ENCODE peak calls at places on chromosomes 16 and 17, in four cellular contexts. V is stomach, H is lower lobe of right lung, B is astrocyte. M is an unnamed sample. For H3K4me1 and H3K9me3, the result is how much of the 10 kb centered on the place peaks cover.

GRCh38 chr17:2034806-2035548 is 5.0 kb downstream of the DPH1 start:
- DNase-seq in V (no peak), H (no peak), B (peak), M (no peak)

GRCh38 chr17:4558311-4558972 is 1.9 kb downstream of the GGT6 start:
- DNase-seq in V (no peak), H (peak), B (no peak), M (no peak)

GRCh38 chr16:89013111-89013510 is 36.1 kb upstream of the CBFA2T3 start:
- DNase-seq in V (no peak), H (no peak), B (no peak), M (no peak)

GRCh38 chr17:13931752-13932477 is 137.4 kb upstream of the COX10 start:
- DNase-seq in V (peak), H (peak), B (peak), M (no peak)

GRCh38 chr16:3780570-3780969 is 63.2 kb upstream of the TRAP1 start:
- DNase-seq in V (no peak), H (no peak), B (no peak), M (no peak)

GRCh38 chr17:4788807-4789700 is at the start of gene GLTPD2:
- DNase-seq in V (no peak), H (no peak), B (no peak), M (no peak)

GRCh38 chr16:25481636-25482035 is 210.1 kb upstream of the HS3ST4 start:
- DNase-seq in V (no peak), H (no peak), B (peak), M (no peak)

GRCh38 chr17:73972901-73973300 is 230.6 kb upstream of the RPL38 start:
- DNase-seq in V (no peak), H (no peak), B (no peak), M (no peak)

GRCh38 chr17:2222301-2222700 is 81.3 kb downstream of the SMG6 start:
- DNase-seq in V (no peak), H (no peak), B (no peak), M (no peak)

GRCh38 chr16:66204761-66205160 is 161.7 kb upstream of the CDH5 start:
- DNase-seq in V (no peak), H (no peak), B (peak), M (no peak)

GRCh38 chr16:66207864-66208226 is 158.6 kb upstream of the CDH5 start:
- DNase-seq in V (no peak), H (no peak), B (no peak), M (no peak)

GRCh38 chr17:55663395-55663794 is 59.3 kb downstream of the TMEM100 start:
- DNase-seq in V (no peak), H (no peak), B (no peak), M (no peak)

GRCh38 chr17:34816806-34817205 is 144.5 kb downstream of the CCT6B start:
- DNase-seq in V (no peak), H (no peak), B (no peak), M (no peak)

GRCh38 chr16:13638218-13638617 is 281.7 kb upstream of the ERCC4 start:
- DNase-seq in V (no peak), H (no peak), B (no peak), M (no peak)

GRCh38 chr16:88732172-88732960 is 26.1 kb downstream of the CTU2 start:
- DNase-seq in V (no peak), H (no peak), B (no peak), M (no peak)

GRCh38 chr16:88991813-88992350 is 14.9 kb upstream of the CBFA2T3 start:
- DNase-seq in V (no peak), H (no peak), B (no peak), M (no peak)

GRCh38 chr16:2061526-2061925 is 13.7 kb downstream of the TSC2 start:
- DNase-seq in V (no peak), H (no peak), B (no peak), M (no peak)

GRCh38 chr17:5272313-5272712 is 9.8 kb upstream of the RABEP1 start:
- DNase-seq in V (no peak), H (no peak), B (no peak), M (no peak)

GRCh38 chr17:73815474-73815873 is 171.2 kb upstream of the SDK2 start:
- DNase-seq in V (no peak), H (no peak), B (no peak), M (no peak)

GRCh38 chr17:78241277-78242023 is 10.0 kb downstream of the TMEM235 start:
- DNase-seq in V (no peak), H (no peak), B (peak), M (no peak)

GRCh38 chr16:10039220-10040096 is 142.8 kb downstream of the GRIN2A start:
- DNase-seq in V (no peak), H (no peak), B (peak), M (no peak)

GRCh38 chr16:68287276-68288251 is 23.2 kb downstream of the SLC7A6OS start:
- DNase-seq in V (no peak), H (no peak), B (peak), M (peak)

GRCh38 chr17:28331891-28332420 is 3.3 kb downstream of the IFT20 start:
- DNase-seq in V (peak), H (no peak), B (no peak), M (no peak)

GRCh38 chr17:29341726-29342125 is 47.8 kb upstream of the NUFIP2 start:
- DNase-seq in V (no peak), H (no peak), B (no peak), M (no peak)

GRCh38 chr16:17557480-17557879 is 86.7 kb upstream of the XYLT1 start:
- DNase-seq in V (no peak), H (no peak), B (no peak), M (no peak)

GRCh38 chr16:5444181-5444580 is 346.6 kb upstream of the EEF2KMT start:
- DNase-seq in V (no peak), H (no peak), B (no peak), M (no peak)

GRCh38 chr17:46978489-46979022 is 497 bp downstream of the RPRML start:
- DNase-seq in V (no peak), H (no peak), B (no peak), M (no peak)

GRCh38 chr16:35743101-35743692 is 2283.8 kb downstream of the TP53TG3F start:
- DNase-seq in V (no peak), H (no peak), B (no peak), M (no peak)

GRCh38 chr17:45333702-45334092 is 16.9 kb upstream of the MAP3K14 start:
- DNase-seq in V (no peak), H (no peak), B (no peak), M (no peak)

GRCh38 chr16:89860747-89861304 is 12.6 kb upstream of the TCF25 start:
- DNase-seq in V (peak), H (peak), B (no peak), M (no peak)

GRCh38 chr17:71237903-71238538 is 882.8 kb upstream of the SOX9 start:
- DNase-seq in V (no peak), H (no peak), B (peak), M (no peak)

GRCh38 chr16:49470550-49470949 is 96.9 kb downstream of the C16orf78 start:
- DNase-seq in V (peak), H (peak), B (no peak), M (no peak)

GRCh38 chr16:57688987-57689771 is 5.4 kb upstream of the DRC7 start:
- DNase-seq in V (peak), H (no peak), B (no peak), M (no peak)

GRCh38 chr16:30700491-30700890 is 1.5 kb downstream of the SRCAP start:
- DNase-seq in V (no peak), H (no peak), B (peak), M (no peak)

GRCh38 chr16:11679250-11679649 is 11.0 kb downstream of the SNN start:
- DNase-seq in V (no peak), H (no peak), B (no peak), M (no peak)

GRCh38 chr17:42130310-42130936 is 7.8 kb downstream of the HSPB9 start:
- DNase-seq in V (no peak), H (no peak), B (no peak), M (no peak)

GRCh38 chr17:41777579-41778188 is 8.8 kb downstream of the JUP start:
- DNase-seq in V (peak), H (peak), B (peak), M (no peak)

GRCh38 chr16:886084-886543 is 84.7 kb downstream of the LMF1 start:
- DNase-seq in V (no peak), H (peak), B (no peak), M (no peak)

DNA sequence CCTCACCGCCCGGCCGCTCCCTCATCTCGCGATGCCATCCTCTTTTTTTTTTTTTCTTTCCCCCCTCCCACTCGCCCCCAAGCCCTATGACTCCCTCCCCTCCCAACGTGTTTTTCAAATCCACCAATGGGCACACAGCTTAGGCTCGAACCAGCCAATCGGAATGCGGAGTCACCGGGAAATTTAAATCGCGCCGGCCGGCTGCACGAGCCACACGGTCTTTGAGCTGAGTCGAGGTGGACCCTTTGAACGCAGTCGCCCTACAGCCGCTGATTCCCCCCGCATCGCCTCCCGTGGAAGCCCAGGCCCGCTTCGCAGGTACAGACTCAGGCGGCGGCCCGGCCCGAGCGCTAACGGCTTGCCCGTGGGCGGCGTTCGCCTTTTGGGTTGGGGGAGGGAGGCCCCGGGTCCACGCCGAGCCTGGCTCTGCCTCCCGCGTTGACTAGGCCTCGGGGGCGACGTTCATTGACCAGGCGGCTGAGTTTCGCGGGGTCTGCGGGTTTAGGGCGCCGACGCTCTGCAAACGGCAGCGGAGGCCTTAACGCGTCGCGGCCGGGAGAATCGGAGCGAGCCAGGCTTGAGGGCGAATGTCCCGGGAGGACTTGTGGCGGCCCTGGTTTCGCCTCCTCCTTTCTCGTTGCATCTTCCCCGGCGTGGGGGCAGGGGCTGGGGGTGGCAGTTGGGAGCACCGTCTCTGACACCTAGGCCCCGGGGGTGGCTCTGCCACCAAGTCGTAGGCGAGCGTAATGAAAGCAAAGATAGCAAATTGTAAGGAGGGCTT is at the start of gene KPNA2:
- DNase-seq in V (peak), H (peak), B (peak), M (peak)
- H3K4me1 ChIP-seq in V (under half), H (under half), B (under half), M (under half)

GRCh38 chr17:19539841-19540311 is 6.2 kb downstream of the SLC47A1 start:
- DNase-seq in V (no peak), H (no peak), B (no peak), M (no peak)

GRCh38 chr17:19540706-19541370 is 7.2 kb downstream of the SLC47A1 start:
- DNase-seq in V (no peak), H (no peak), B (no peak), M (no peak)

GRCh38 chr17:19537116-19537515 is 3.5 kb downstream of the SLC47A1 start:
- DNase-seq in V (no peak), H (no peak), B (no peak), M (no peak)

GRCh38 chr17:19539040-19539399 is 5.4 kb downstream of the SLC47A1 start:
- DNase-seq in V (no peak), H (no peak), B (no peak), M (no peak)

GRCh38 chr17:19538095-19539039 is 4.7 kb downstream of the SLC47A1 start:
- DNase-seq in V (no peak), H (peak), B (no peak), M (no peak)
- H3K4me3 ChIP-seq in V (no peak), H (no peak), B (no peak), M (no peak)

DNA sequence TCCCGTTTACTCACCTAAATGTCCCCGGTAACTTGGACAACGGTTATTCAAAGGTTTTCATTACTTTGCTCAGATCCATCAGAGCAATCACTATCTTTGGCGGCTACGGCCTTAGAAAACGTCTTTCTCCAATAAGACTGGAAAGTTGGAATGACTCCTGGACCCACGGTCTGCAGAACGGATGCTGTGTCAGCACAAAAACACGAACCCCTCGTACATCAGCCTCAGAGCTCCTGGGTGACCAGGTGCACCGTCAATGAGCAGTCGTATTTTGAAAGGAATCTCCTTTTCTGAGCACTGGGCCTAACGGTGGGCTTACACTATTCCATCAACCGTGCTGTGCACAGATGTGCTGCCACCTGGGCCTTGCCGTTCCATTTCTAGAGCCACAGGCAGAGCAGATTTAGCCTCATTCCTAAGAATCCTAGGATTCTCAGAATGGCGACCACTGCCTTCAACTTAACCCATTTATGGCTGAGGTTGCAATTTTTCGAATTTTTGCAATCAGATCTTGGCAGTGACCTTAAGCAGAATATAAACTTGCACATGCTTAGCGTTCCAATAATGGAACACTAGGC is 110.8 kb upstream of the ZNF750 start:
- DNase-seq in V (no peak), H (peak), B (no peak), M (no peak)
- H3K9me3 ChIP-seq in V (under half), H (under half), B (under half), M (under half)

GRCh38 chr16:85574672-85575475 is 38.2 kb upstream of the GSE1 start:
- DNase-seq in V (peak), H (no peak), B (no peak), M (no peak)
- H3K4me1 ChIP-seq in V (half or more), H (half or more), B (under half), M (under half)

DNA sequence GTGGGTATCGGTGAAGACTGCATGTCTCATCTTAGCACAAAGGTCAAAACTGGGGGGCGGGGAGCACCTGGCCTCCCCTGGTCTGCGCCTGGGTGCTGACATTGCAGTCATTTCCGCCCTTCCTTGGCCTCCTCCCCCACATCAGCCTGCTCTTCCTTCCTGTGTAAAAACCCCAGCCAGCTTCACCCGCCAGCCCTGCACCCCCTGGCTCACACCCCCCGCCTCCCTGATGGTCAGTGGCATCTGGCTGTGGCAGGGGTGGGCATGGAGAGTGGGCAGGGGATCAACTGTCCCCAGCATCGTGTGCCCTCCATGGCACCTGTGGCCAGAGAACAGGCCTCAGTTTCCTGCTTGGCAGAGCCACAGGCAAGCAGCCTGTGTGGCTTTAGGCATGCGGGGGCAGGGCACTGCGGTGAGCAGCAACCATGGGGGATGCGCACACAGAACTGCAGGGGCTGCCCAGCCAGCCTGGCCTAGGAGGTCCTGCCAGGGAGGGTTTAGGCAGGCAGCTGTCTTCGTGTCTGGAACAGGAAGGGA is 26.5 kb upstream of the LASP1NB start:
- DNase-seq in V (peak), H (peak), B (no peak), M (no peak)
- H3K4me3 ChIP-seq in V (no peak), H (peak), B (no peak), M (no peak)

GRCh38 chr17:7025240-7025639 is 2.4 kb downstream of the BCL6B start:
- DNase-seq in V (no peak), H (no peak), B (no peak), M (no peak)
- H3K9me3 ChIP-seq in V (under half), H (under half), B (under half), M (under half)

GRCh38 chr17:79794659-79795511 is 2.0 kb downstream of the CBX8 start:
- DNase-seq in V (no peak), H (no peak), B (no peak), M (no peak)
- H3K4me1 ChIP-seq in V (half or more), H (half or more), B (under half), M (under half)

DNA sequence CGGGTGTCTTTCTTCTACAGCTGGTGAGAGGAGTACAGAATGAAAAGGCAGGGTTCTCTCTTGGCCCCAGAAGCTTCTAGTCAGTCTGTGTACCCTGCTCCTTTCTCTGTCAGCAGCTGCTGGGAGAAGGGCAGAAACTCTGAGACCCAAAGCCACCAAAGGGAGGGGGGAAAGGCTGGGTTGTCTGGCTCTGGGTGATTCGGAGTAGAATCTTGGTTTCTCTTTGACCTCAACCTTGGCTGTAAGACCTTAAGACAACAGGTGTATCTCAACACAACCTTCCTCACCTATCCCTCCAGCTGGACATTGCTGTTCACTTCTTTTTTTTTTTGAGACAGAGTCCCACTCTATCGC is 3.3 kb upstream of the NR1D1 start:
- DNase-seq in V (no peak), H (no peak), B (no peak), M (no peak)
- H3K4me3 ChIP-seq in V (no peak), H (no peak), B (no peak), M (no peak)

DNA sequence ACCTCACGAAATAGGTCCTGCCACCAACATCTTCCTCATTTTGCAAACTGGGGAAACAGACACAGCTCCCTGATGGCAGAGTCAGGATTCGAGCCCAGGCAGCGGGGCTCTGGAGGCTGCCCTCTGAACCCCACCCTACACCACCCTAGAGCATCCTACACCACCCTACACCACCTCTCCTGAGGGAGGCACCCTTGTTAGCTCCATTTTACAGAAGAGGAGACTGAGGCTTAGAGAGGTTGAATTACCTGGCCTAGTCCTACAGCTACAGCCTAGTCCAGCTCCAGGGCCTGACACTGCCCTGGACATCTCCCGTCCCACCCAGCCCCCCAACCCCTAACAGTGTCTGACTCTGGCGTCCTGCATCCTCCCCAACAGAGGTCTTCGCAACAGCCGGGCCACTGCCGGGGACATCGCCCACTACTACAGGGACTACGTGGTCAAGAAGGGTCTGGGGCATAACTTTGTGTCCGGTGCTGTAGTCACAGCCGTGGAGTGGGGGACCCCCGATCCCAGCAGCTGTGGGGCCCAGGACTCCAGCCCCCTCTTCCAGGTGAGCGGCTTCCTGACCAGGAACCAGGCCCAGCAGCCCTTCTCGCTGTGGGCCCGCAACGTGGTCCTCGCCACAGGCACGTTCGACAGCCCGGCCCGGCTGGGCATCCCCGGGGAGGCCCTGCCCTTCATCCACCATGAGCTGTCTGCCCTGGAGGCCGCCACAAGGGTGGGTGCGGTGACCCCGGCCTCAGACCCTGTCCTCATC is 3.2 kb upstream of the NECAB2 start:
- DNase-seq in V (no peak), H (peak), B (no peak), M (no peak)
- H3K9me3 ChIP-seq in V (under half), H (under half), B (under half), M (under half)

DNA sequence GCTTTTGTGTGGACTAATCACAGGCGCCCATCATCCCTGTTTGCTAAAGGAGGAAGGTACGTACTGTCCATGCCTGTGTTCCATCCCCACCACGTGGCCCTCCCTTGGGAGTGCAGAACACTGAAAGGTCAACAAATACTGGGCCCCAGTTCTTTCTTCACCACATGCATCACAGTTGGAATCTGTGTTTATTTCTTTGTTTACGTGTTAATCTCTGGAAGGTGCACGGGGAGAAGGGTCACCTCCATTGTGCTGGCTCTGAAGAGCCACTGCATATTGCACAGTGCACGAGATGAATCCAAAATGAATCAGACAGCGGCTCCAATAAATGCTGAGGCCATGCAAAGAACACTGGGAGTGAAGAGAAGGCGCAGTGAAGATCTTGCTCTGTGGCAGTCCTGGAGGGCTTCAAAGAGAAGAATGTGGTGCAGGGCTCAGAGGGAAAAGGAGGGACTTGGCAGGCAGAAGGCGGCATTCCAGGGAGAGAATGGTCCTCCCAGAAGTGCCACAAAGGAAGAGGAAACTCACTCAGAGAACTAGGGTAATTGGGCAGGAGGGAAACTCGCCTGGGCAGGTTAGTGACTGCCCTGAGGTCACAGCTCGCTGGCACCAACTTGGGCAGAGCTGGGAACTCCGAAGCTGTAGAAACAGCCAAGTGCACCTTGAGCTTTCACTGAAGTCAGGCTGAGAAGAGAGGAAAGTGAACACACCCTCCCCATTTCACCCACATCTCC is 3.7 kb downstream of the RPH3AL start:
- DNase-seq in V (peak), H (peak), B (no peak), M (no peak)
- H3K4me1 ChIP-seq in V (half or more), H (half or more), B (under half), M (under half)

M was measured in thoracic aorta.